ENCODE peak calls at places on chromosomes 4 and X, in ten cellular contexts. U is fibroblast of lung; N is NCI-H748 treated with DMSO at 0.1 percent for 48 hours; F is HEK293T; Z is kidney tubule cell; W is BE2C; G is activated naive CD4-positive, alpha-beta T cell treated with anti-CD3 and anti-CD28 coated beads, Interleukin-2, amount 10 ng/mL, durations not matched to agents 7 days and 5 days; S is fibroblast of mammary gland; A is AG09319; M is stimulated activated CD4-positive, alpha-beta T cell treated with anti-CD3 and anti-CD28 coated beads, Interleukin-15, amount 100 ng/mL, for 1 hour. L is an unnamed sample.

GRCh38 chr4:53591372-53591892 is at the start of gene LNX1:
- DNase-seq in U (no peak), N (peak), F (no peak), Z (peak), W (no peak), G (no peak), S (no peak), A (no peak), M (no peak), L (no peak)

GRCh38 chr4:110510955-110511544 is 35.1 kb downstream of the ENPEP start:
- DNase-seq in U (peak), N (peak), F (peak), Z (peak), W (no peak), G (no peak), S (peak), A (no peak), M (no peak), L (no peak)

GRCh38 chr4:164716901-164717300 is 37.0 kb upstream of the SMIM31 start:
- DNase-seq in U (no peak), N (no peak), F (peak), Z (no peak), W (no peak), G (no peak), S (peak), A (no peak), M (no peak), L (no peak)

GRCh38 chr4:57437649-57438048 is 327.5 kb upstream of the IGFBP7 start:
- DNase-seq in U (no peak), N (no peak), F (no peak), Z (no peak), W (no peak), G (no peak), S (no peak), A (no peak), M (no peak), L (no peak)

GRCh38 chr4:112550728-112551127 is 34.7 kb upstream of the NEUROG2 start:
- DNase-seq in U (peak), N (no peak), F (no peak), Z (peak), W (no peak), G (no peak), S (peak), A (no peak), M (no peak), L (no peak)

GRCh38 chrX:1417921-1418875 is 26.3 kb upstream of the SLC25A6 start:
- DNase-seq in U (no peak), N (no peak), F (no peak), Z (no peak), W (no peak), G (no peak), S (no peak), A (no peak), M (no peak), L (no peak)

GRCh38 chr4:133148690-133149363 is at the start of gene PCDH10:
- DNase-seq in U (peak), N (peak), F (peak), Z (peak), W (peak), G (peak), S (peak), A (peak), M (no peak), L (peak)

GRCh38 chrX:46589977-46590723 is 16.6 kb downstream of the CHST7 start:
- DNase-seq in U (peak), N (no peak), F (no peak), Z (peak), W (no peak), G (no peak), S (peak), A (no peak), M (no peak), L (no peak)

GRCh38 chrX:69203367-69204037 is 38.2 kb upstream of the PJA1 start:
- DNase-seq in U (no peak), N (no peak), F (no peak), Z (no peak), W (no peak), G (no peak), S (no peak), A (no peak), M (no peak), L (no peak)